ENCODE peak calls at places on chromosomes 6 and 20, in four cellular contexts. V is psoas muscle, I is suprapubic skin, T is HCT116. Q is an unnamed sample.

GRCh38 chr6:161057103-161058091 is 65.8 kb downstream of the MAP3K4 start:
- DNase-seq in V (no peak), I (no peak), T (no peak), Q (no peak)

GRCh38 chr20:1965520-1966278 is 28.2 kb downstream of the PDYN start:
- DNase-seq in T (peak; percentile 62), V (peak; percentile 79), I (peak; percentile 87), Q (peak; percentile 46)

GRCh38 chr6:162109466-162110040 is 618.0 kb downstream of the PRKN start:
- DNase-seq in T (no peak), V (no peak), I (no peak), Q (no peak)

GRCh38 chr6:75202676-75203131 is 3.1 kb downstream of the COL12A1 start:
- DNase-seq in V (no peak), T (no peak), I (no peak), Q (no peak)

GRCh38 chr6:7238900-7239589 is 74.0 kb downstream of the SSR1 start:
- DNase-seq in T (peak; percentile 77), V (peak; percentile 90), I (peak; percentile 94), Q (peak; percentile 75)

GRCh38 chr6:9140861-9141534 is 705.7 kb upstream of the SLC35B3 start:
- DNase-seq in V (no peak), I (no peak), T (no peak), Q (no peak)

GRCh38 chr6:52992980-52993379 is 2.1 kb downstream of the GSTA4 start:
- DNase-seq in T (no peak), V (no peak), I (no peak), Q (no peak)

GRCh38 chr20:57457243-57457761 is 66.1 kb downstream of the RBM38 start:
- DNase-seq in V (no peak), T (no peak), I (no peak), Q (no peak)

GRCh38 chr6:148508401-148509151 is 165.9 kb downstream of the SASH1 start:
- DNase-seq in V (no peak), T (no peak), I (no peak), Q (no peak)

GRCh38 chr20:21820688-21821087 is 115.2 kb downstream of the PAX1 start:
- DNase-seq in T (no peak), V (no peak), I (no peak), Q (no peak)

GRCh38 chr6:148629910-148630470 is 116.8 kb upstream of the UST start:
- DNase-seq in V (no peak), T (no peak), I (no peak), Q (no peak)

GRCh38 chr20:25464501-25465204 is 57.2 kb downstream of the GINS1 start:
- DNase-seq in V (no peak), I (peak; percentile 45), T (no peak), Q (no peak)

GRCh38 chr6:114339706-114340105 is 3.1 kb downstream of the HS3ST5 start:
- DNase-seq in I (no peak), T (no peak), V (no peak), Q (no peak)

GRCh38 chr6:46254331-46254730 is 83.6 kb upstream of the ENPP5 start:
- DNase-seq in T (no peak), I (no peak), V (no peak), Q (no peak)

GRCh38 chr6:110755411-110755834 is 59.8 kb downstream of the CDK19 start:
- DNase-seq in I (no peak), V (no peak), T (no peak), Q (no peak)

GRCh38 chr6:57116776-57117175 is 26.8 kb downstream of the ZNF451 start:
- DNase-seq in I (no peak), V (no peak), T (no peak), Q (peak; percentile 6)

GRCh38 chr6:70396796-70397729 is 16.2 kb upstream of the FAM135A start:
- DNase-seq in T (no peak), I (no peak), V (no peak), Q (no peak)

GRCh38 chr20:2000286-2000685 is 6.4 kb upstream of the PDYN start:
- DNase-seq in T (no peak), I (no peak), V (no peak), Q (no peak)

GRCh38 chr6:79277109-79277508 is 42.6 kb upstream of the HMGN3 start:
- DNase-seq in T (no peak), V (no peak), I (no peak), Q (no peak)

GRCh38 chr6:47202638-47203037 is 107.1 kb downstream of the TNFRSF21 start:
- DNase-seq in V (no peak), T (no peak), I (no peak), Q (no peak)

GRCh38 chr6:127606131-127606562 is 29.2 kb downstream of the C6orf58 start:
- DNase-seq in I (no peak), T (peak; percentile 41), V (no peak), Q (peak; percentile 44)

GRCh38 chr20:47666304-47666703 is 119.0 kb downstream of the SULF2 start:
- DNase-seq in T (no peak), V (no peak), I (no peak), Q (no peak)
- H3K27me3 ChIP-seq in T (no peaks in the 10 kb centered on the region), V (no peaks in the 10 kb centered on the region), I (no peaks in the 10 kb centered on the region), Q (no peaks in the 10 kb centered on the region)

DNA sequence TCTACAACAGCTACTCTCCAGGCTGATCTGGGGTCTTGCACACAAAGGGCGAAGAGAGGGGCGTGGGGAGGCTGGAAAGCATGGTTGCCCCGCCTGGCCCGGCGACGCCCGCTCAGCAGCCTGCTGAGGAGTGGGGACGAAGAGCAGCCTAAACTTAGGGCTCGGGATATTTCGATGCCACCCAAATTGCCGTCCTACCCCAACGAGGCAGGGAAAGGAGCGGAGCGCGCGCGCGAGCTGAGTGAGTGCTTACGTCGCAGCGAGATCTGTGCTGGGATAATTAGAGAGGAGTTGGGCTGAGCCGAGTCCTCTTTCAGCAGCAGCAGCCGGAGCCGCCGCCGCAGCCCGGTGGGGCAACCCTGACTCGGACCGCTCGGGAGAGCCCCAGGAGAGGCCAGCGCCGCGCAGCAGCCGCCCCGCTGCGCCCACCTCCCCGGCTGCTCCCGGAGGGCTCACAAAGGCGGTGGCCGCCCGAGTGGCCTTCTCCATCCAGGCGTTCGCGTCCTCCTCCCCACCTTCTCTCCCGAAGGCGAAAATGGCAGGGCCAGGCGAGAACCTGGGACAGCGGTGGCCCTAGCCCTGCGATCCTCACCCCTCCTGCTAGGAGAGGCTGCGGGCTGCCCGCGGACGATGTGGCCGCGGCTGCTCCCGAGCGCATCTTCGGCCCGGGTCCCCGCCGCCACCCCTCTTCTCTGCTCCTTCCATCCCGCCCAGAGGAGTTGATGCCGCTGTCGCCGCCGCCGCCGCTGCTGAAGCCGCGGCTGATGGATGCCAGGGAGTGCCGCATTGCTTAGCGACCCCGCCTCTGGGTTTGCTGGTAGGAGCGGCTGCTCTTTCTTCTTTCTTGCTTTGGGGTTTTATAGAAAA is at the start of gene CLVS2:
- DNase-seq in I (no peak), V (peak; percentile 12), T (no peak), Q (peak; percentile 1)
- H3K4me3 ChIP-seq in I (peak within 1 kb of the TSS; percentile 50), V (peak within 1 kb of the TSS; percentile 73), T (no peak within 1 kb of the TSS), Q (peak within 1 kb of the TSS; percentile 58)

GRCh38 chr6:89758830-89759229 is 60.8 kb downstream of the MDN1 start:
- DNase-seq in T (no peak), I (no peak), V (no peak), Q (no peak)
- H3K36me3 ChIP-seq in T (peaks cover 27% of the 10 kb centered on the region), I (peaks cover 82% of the 10 kb centered on the region), V (peaks cover 84% of the 10 kb centered on the region), Q (peaks cover 17% of the 10 kb centered on the region)

GRCh38 chr20:4112490-4113420 is 97.4 kb upstream of the RNF24 start:
- DNase-seq in T (no peak), I (no peak), V (peak; percentile 44), Q (no peak)

GRCh38 chr20:4113546-4113945 is 98.2 kb upstream of the RNF24 start:
- DNase-seq in I (no peak), T (no peak), V (no peak), Q (no peak)

GRCh38 chr20:4110885-4111284 is 95.5 kb upstream of the RNF24 start:
- DNase-seq in T (no peak), V (no peak), I (no peak), Q (no peak)

GRCh38 chr20:4109587-4109986 is 94.2 kb upstream of the RNF24 start:
- DNase-seq in T (no peak), V (no peak), I (no peak), Q (no peak)

DNA sequence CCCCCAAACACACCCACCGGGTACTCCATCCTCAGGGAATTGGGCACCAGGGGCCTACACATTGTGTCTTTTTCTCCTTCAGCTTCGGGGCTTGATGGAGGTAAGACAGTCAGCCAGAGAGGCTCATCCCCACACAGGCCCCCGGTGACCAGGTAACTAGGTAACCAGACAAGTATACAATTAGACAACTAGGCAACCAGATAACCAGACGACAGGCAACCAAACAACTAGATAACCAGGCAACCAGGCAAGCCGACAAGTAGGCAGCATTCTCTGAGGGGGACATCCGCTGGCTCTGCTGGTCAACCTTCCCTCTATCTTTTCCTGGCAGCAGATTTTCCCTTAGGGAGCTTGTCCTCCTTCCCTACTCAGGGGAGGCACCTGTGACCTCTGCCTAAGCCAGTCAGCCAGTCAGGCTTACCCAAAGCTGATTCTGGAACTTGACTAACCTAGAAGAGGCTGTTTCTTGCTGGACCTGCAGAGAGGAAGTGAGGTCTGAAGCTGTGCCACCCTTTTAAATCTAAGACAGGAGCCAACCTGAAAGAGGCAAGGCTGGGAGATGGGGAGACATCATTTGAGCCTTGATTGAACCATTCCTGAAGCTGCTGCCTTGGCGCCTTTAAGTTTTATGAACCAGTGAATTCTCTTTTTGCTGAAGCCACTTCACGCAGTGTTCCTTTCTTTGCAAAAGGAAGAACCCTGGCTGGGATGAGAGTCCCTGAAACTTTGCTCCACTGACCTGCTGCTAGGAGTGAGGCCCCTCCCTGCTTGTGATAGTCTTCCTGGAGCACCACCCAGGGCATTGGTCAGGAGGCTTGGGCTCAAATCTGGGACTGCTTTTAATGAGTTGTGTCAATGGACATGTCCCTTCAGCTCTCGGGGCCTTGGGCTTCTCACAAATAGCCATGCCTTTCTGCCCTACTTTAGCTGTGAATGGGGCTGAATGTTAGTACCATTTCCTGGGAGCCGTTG is 96.4 kb upstream of the RNF24 start:
- DNase-seq in I (no peak), V (no peak), T (no peak), Q (no peak)
- H3K27me3 ChIP-seq in I (peaks cover 15% of the 10 kb centered on the region), V (no peaks in the 10 kb centered on the region), T (no peaks in the 10 kb centered on the region), Q (no peaks in the 10 kb centered on the region)

GRCh38 chr20:58693226-58694006 is 816 bp downstream of the NPEPL1 start:
- DNase-seq in V (no peak), I (peak; percentile 71), T (no peak), Q (no peak)
- H3K4me3 ChIP-seq in V (peak overlapping the region; percentile 72), I (peak overlapping the region; percentile 58), T (peak overlapping the region; percentile 52), Q (peak overlapping the region; percentile 54)

GRCh38 chr20:31551581-31552081 is 37.4 kb downstream of the HM13 start:
- DNase-seq in T (no peak), I (no peak), V (no peak), Q (no peak)
- H3K36me3 ChIP-seq in T (peaks cover 31% of the 10 kb centered on the region), I (peaks cover 72% of the 10 kb centered on the region), V (peaks cover 96% of the 10 kb centered on the region), Q (peaks cover 76% of the 10 kb centered on the region)

DNA sequence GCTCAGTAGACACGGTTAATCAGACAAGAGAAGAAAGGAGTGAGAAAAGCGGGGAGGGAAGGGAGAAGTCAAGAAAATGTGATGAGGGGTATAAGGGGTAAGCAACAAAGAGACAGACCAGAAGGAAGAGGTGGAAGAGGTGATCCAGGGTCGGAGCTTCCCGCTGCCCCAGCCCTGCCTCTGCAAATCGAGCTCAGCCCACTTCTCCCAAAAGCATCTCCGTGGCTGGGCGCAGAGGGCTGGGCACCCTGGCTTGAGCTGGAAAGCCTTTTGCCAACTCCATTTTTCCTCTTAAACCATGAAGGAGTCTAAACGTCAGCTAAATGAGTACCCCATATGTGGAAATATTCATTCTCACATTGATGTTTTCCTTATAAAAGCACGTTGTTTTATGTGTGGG is 55.0 kb upstream of the MAFB start:
- DNase-seq in I (no peak), V (no peak), T (no peak), Q (no peak)
- H3K27me3 ChIP-seq in I (peaks cover 3% of the 10 kb centered on the region), V (no peaks in the 10 kb centered on the region), T (peaks cover 57% of the 10 kb centered on the region), Q (no peaks in the 10 kb centered on the region)